ENCODE peak calls at places on chromosomes 2 and 18, in four cellular contexts. R is GM12878, Y is SK-N-SH, X is K562. D is an unnamed sample.

GRCh38 chr2:24620936-24621335 is 129.9 kb downstream of the NCOA1 start:
- DNase-seq in R (no peak), Y (no peak), X (no peak), D (no peak)

GRCh38 chr2:126952216-126952615 is 53.5 kb downstream of the TEX51 start:
- DNase-seq in R (no peak), Y (no peak), X (no peak), D (no peak)

GRCh38 chr2:102184018-102184417 is 2.8 kb upstream of the IL1RL2 start:
- DNase-seq in R (no peak), Y (no peak), X (no peak), D (no peak)

GRCh38 chr18:49304746-49305145 is 155.7 kb downstream of the DYM start:
- DNase-seq in R (no peak), Y (no peak), X (no peak), D (no peak)

GRCh38 chr2:49306925-49307324 is 152.6 kb upstream of the FSHR start:
- DNase-seq in R (no peak), Y (no peak), X (no peak), D (no peak)

GRCh38 chr2:59249441-59250330 is 1008.6 kb upstream of the FANCL start:
- DNase-seq in R (no peak), Y (no peak), X (no peak), D (no peak)

GRCh38 chr2:3266727-3267548 is 110.7 kb downstream of the EIPR1 start:
- DNase-seq in R (no peak), Y (no peak), X (no peak), D (no peak)

GRCh38 chr2:6921321-6921922 is 4.2 kb downstream of the RNF144A start:
- DNase-seq in R (no peak), Y (no peak), X (no peak), D (no peak)

GRCh38 chr18:616380-616995 is 19.7 kb downstream of the CLUL1 start:
- DNase-seq in R (no peak), Y (peak; percentile 44), X (peak; percentile 58), D (peak; percentile 36)

GRCh38 chr2:52465267-52465666 is 1302.3 kb upstream of the CHAC2 start:
- DNase-seq in R (no peak), Y (no peak), X (no peak), D (no peak)

GRCh38 chr2:20397811-20398447 is 47.3 kb upstream of the PUM2 start:
- DNase-seq in R (no peak), Y (no peak), X (no peak), D (no peak)

GRCh38 chr2:16330012-16330411 is 335.6 kb downstream of the CYRIA start:
- DNase-seq in R (no peak), Y (no peak), X (no peak), D (no peak)

GRCh38 chr2:210318891-210319290 is 3.9 kb upstream of the MYL1 start:
- DNase-seq in R (no peak), Y (no peak), X (no peak), D (no peak)

GRCh38 chr2:222706616-222707015 is 35.2 kb downstream of the MOGAT1 start:
- DNase-seq in R (no peak), Y (no peak), X (no peak), D (no peak)

GRCh38 chr2:197212344-197213262 is 98.0 kb downstream of the ANKRD44 start:
- DNase-seq in R (no peak), Y (no peak), X (no peak), D (no peak)

GRCh38 chr2:183456177-183456576 is 331.9 kb downstream of the NUP35 start:
- DNase-seq in R (no peak), Y (no peak), X (no peak), D (no peak)

GRCh38 chr2:70321377-70321776 is 19.5 kb upstream of the FAM136A start:
- DNase-seq in R (no peak), Y (no peak), X (no peak), D (no peak)

GRCh38 chr2:5720426-5720825 is 28.2 kb downstream of the SOX11 start:
- DNase-seq in R (no peak), Y (no peak), X (no peak), D (no peak)

GRCh38 chr2:61135510-61135909 is 26.5 kb upstream of the C2orf74 start:
- DNase-seq in R (no peak), Y (peak; percentile 43), X (no peak), D (no peak)

GRCh38 chr18:79523738-79524180 is 128.0 kb downstream of the NFATC1 start:
- DNase-seq in R (peak; percentile 49), Y (no peak), X (no peak), D (no peak)

GRCh38 chr2:46849741-46850474 is 65.7 kb downstream of the MCFD2 start:
- DNase-seq in R (no peak), Y (peak; percentile 46), X (peak; percentile 84), D (no peak)

GRCh38 chr2:20221939-20222768 is 2.8 kb downstream of the SDC1 start:
- DNase-seq in R (peak; percentile 37), Y (no peak), X (no peak), D (no peak)

GRCh38 chr2:100909571-100909970 is 89.6 kb downstream of the NPAS2 start:
- DNase-seq in R (no peak), Y (no peak), X (no peak), D (no peak)

GRCh38 chr2:116585654-116586053 is 1228.8 kb upstream of the DDX18 start:
- DNase-seq in R (no peak), Y (no peak), X (no peak), D (no peak)

GRCh38 chr2:189379731-189380261 is 61.5 kb upstream of the WDR75 start:
- DNase-seq in R (no peak), Y (no peak), X (no peak), D (no peak)

GRCh38 chr2:185284696-185285095 is 453.9 kb upstream of the FSIP2 start:
- DNase-seq in R (no peak), Y (no peak), X (no peak), D (no peak)

GRCh38 chr2:130371723-130372054 is 15.8 kb downstream of the PTPN18 start:
- DNase-seq in R (no peak), Y (no peak), X (no peak), D (peak; percentile 37)

GRCh38 chr18:35242426-35242825 is 1.6 kb downstream of the ZNF397 start:
- DNase-seq in R (no peak), Y (no peak), X (no peak), D (no peak)

GRCh38 chr2:110732422-110733413 is at the start of gene ACOXL:
- DNase-seq in R (no peak), Y (peak; percentile 51), X (peak; percentile 56), D (no peak)

GRCh38 chr2:191030521-191031154 is 16.7 kb upstream of the STAT1 start:
- DNase-seq in R (no peak), Y (peak; percentile 57), X (peak; percentile 16), D (peak; percentile 61)

GRCh38 chr18:76426738-76427305 is 68.2 kb downstream of the ZNF516 start:
- DNase-seq in R (no peak), Y (peak; percentile 72), X (peak; percentile 67), D (peak; percentile 21)
- TF ChIP-seq MAX in R (no peak), Y (no peak), X (no peak), D (no peak)

GRCh38 chr2:238159676-238160205 is 971 bp downstream of the ERFE start:
- DNase-seq in R (no peak), Y (no peak), X (no peak), D (no peak)

GRCh38 chr2:238157506-238158017 is 1.2 kb upstream of the ERFE start:
- DNase-seq in R (no peak), Y (no peak), X (no peak), D (no peak)

GRCh38 chr2:238160206-238161129 is 1.7 kb downstream of the ERFE start:
- DNase-seq in R (no peak), Y (peak; percentile 73), X (peak; percentile 30), D (peak; percentile 34)

GRCh38 chr2:238158018-238158806 is 558 bp upstream of the ERFE start:
- DNase-seq in R (no peak), Y (no peak), X (no peak), D (no peak)

DNA sequence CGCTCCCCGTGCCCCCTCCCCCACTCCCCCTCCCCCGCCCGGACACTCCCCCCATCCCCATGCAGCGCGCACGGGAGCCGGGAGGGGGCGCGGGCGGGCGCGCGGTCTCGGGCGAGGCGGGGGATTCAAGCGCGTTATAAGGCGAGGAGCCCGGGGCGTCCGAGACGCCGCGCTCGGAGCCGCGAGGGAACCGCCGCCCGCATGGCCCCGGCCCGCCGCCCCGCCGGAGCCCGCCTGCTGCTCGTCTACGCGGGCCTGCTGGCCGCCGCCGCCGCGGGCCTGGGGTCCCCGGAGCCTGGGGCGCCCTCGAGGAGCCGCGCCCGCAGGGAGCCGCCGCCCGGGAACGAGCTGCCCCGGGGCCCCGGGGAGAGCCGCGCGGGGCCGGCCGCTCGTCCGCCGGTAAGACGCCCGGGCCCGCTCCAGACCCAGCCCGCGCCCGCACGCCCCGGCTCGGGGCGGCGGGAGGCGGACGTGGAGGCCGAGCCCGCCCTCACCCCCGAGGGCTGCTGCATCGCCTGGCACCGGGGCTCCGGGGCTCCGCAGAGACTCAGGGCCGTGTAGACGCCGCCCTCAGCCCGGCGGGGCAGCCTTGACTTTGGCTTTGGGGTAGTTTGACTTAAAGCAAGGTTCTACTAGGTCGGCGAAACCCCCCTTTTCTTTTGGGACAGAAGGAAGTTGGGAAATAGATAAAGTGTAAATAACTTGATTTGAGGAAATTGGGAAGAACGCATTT is at the start of gene ERFE:
- DNase-seq in R (no peak), Y (peak; percentile 96), X (peak; percentile 89), D (peak; percentile 49)
- TF ChIP-seq RCOR1 in R (no peak), Y (no peak), X (no peak), D (no peak)

GRCh38 chr18:54958711-54959625 is at the start of gene CCDC68:
- DNase-seq in R (no peak), Y (no peak), X (peak; percentile 38), D (peak; percentile 35)
- TF ChIP-seq MAX in R (no peak), Y (no peak), X (no peak), D (no peak)

GRCh38 chr2:240920783-240921231 is 14.7 kb downstream of the CROCC2 start:
- DNase-seq in R (no peak), Y (peak; percentile 11), X (no peak), D (no peak)

GRCh38 chr2:240922234-240922981 is 16.3 kb downstream of the CROCC2 start:
- DNase-seq in R (no peak), Y (peak; percentile 30), X (no peak), D (no peak)

GRCh38 chr2:240925191-240925575 is 19.0 kb downstream of the CROCC2 start:
- DNase-seq in R (no peak), Y (peak; percentile 40), X (no peak), D (peak; percentile 41)

GRCh38 chr2:240921319-240922233 is 15.4 kb downstream of the CROCC2 start:
- DNase-seq in R (no peak), Y (peak; percentile 25), X (no peak), D (no peak)

GRCh38 chr2:240922982-240923537 is 16.9 kb downstream of the CROCC2 start:
- DNase-seq in R (no peak), Y (peak; percentile 39), X (no peak), D (peak; percentile 72)
- TF ChIP-seq RCOR1 in R (no peak), Y (no peak), X (no peak), D (no peak)

GRCh38 chr18:32468147-32468845 is 2.4 kb downstream of the GAREM1 start:
- DNase-seq in R (no peak), Y (no peak), X (no peak), D (no peak)
- TF ChIP-seq MAX in R (no peak), Y (no peak), X (no peak), D (no peak)

GRCh38 chr2:54287532-54287931 is 31.5 kb upstream of the TSPYL6 start:
- DNase-seq in R (no peak), Y (no peak), X (no peak), D (no peak)
- TF ChIP-seq RCOR1 in R (no peak), Y (no peak), X (no peak), D (no peak)

GRCh38 chr2:35080231-35080905 is 1275.2 kb upstream of the CRIM1 start:
- DNase-seq in R (no peak), Y (no peak), X (no peak), D (no peak)
- TF ChIP-seq MAX in R (no peak), Y (no peak), X (no peak), D (no peak)

D was measured in A549.